ENCODE peak calls at places on chromosomes 4 and X, in ten cellular contexts. C is cardiac muscle cell; R is HCT116; M is stomach; W is progenitor cell of endocrine pancreas; T is stimulated activated CD4-positive, alpha-beta T cell treated with anti-CD3 and anti-CD28 coated beads, Interleukin-4, amount 100 ng/mL, for 4 hours; N is NCI-H187; I is left colon; K is cardiac fibroblast; A is stimulated activated CD8-positive, alpha-beta memory T cell treated with anti-CD3 and anti-CD28 coated beads, Interleukin-4, amount 100 ng/mL, for 48 hours. X is an unnamed sample.

GRCh38 chr4:136737066-136737465 is 795.2 kb downstream of the PCDH18 start:
- DNase-seq in C (no peak), R (no peak), M (no peak), W (no peak), T (no peak), N (no peak), I (no peak), K (no peak), A (no peak), X (no peak)

GRCh38 chr4:98642991-98643426 is 15.4 kb downstream of the TSPAN5 start:
- DNase-seq in C (no peak), R (peak), M (no peak), W (no peak), T (no peak), N (no peak), I (no peak), K (peak), A (no peak), X (no peak)

GRCh38 chr4:31088600-31089230 is 368.5 kb downstream of the PCDH7 start:
- DNase-seq in C (peak), R (peak), M (no peak), W (no peak), T (no peak), N (no peak), I (no peak), K (peak), A (no peak), X (peak)

GRCh38 chr4:56049428-56050212 is 100.9 kb downstream of the CEP135 start:
- DNase-seq in C (peak), R (peak), M (no peak), W (peak), T (no peak), N (peak), I (peak), K (peak), A (peak), X (peak)

GRCh38 chr4:38855466-38855865 is 1.2 kb downstream of the TLR6 start:
- DNase-seq in C (no peak), R (no peak), M (no peak), W (no peak), T (no peak), N (no peak), I (no peak), K (no peak), A (no peak), X (no peak)

GRCh38 chr4:157196050-157196449 is 24.5 kb upstream of the GRIA2 start:
- DNase-seq in C (no peak), R (no peak), M (no peak), W (no peak), T (no peak), N (no peak), I (no peak), K (no peak), A (no peak), X (no peak)

GRCh38 chr4:68272860-68273259 is 27.4 kb upstream of the TMPRSS11B start:
- DNase-seq in C (no peak), R (no peak), M (no peak), W (no peak), T (no peak), N (no peak), I (no peak), K (peak), A (no peak), X (no peak)

GRCh38 chr4:57148177-57148576 is 38.0 kb upstream of the IGFBP7 start:
- DNase-seq in C (no peak), R (no peak), M (no peak), W (no peak), T (no peak), N (no peak), I (no peak), K (peak), A (no peak), X (no peak)

GRCh38 chr4:7147261-7147660 is 45.1 kb upstream of the SORCS2 start:
- DNase-seq in C (no peak), R (no peak), M (no peak), W (no peak), T (no peak), N (no peak), I (no peak), K (no peak), A (no peak), X (no peak)

GRCh38 chrX:104376937-104377336 is 122.2 kb upstream of the ESX1 start:
- DNase-seq in C (no peak), R (no peak), M (no peak), W (no peak), T (no peak), N (no peak), I (no peak), K (no peak), A (no peak), X (no peak)